ENCODE peak calls at places on chromosome 12, in seven cellular contexts. R is lung, T is fibroblast of the aortic adventitia, I is endodermal cell, H is RWPE1, O is GM13977, N is bronchial epithelial cell. Y is an unnamed sample.

GRCh38 chr12:91419809-91420208 is 237.2 kb upstream of the DCN start:
- DNase-seq in H (no peak), I (no peak), N (no peak), R (no peak), T (no peak), O (no peak), Y (no peak)

GRCh38 chr12:28961948-28962384 is 187.1 kb upstream of the FAR2 start:
- DNase-seq in O (no peak), H (no peak), T (peak), I (no peak), R (no peak), N (peak), Y (no peak)

GRCh38 chr12:104498211-104498801 is 41.6 kb downstream of the CHST11 start:
- DNase-seq in R (no peak), H (no peak), I (no peak), N (no peak), O (no peak), T (no peak), Y (no peak)

GRCh38 chr12:58487280-58488141 is 432.8 kb downstream of the LRIG3 start:
- DNase-seq in T (peak), R (no peak), H (no peak), I (no peak), N (no peak), O (peak), Y (no peak)

GRCh38 chr12:125360540-125360939 is 295.3 kb downstream of the AACS start:
- DNase-seq in I (no peak), O (no peak), H (no peak), R (no peak), T (no peak), N (no peak), Y (no peak)

GRCh38 chr12:113647048-113647447 is 175.4 kb upstream of the LHX5 start:
- DNase-seq in R (no peak), O (no peak), I (peak), T (no peak), H (no peak), N (no peak), Y (no peak)

GRCh38 chr12:60172266-60172665 is 576.4 kb downstream of the SLC16A7 start:
- DNase-seq in I (no peak), O (no peak), H (peak), R (no peak), N (peak), T (peak), Y (no peak)

GRCh38 chr12:26252946-26253345 is 57.6 kb downstream of the SSPN start:
- DNase-seq in H (no peak), N (no peak), R (no peak), O (no peak), T (peak), I (no peak), Y (no peak)

GRCh38 chr12:61750604-61751003 is 509.6 kb upstream of the USP15 start:
- DNase-seq in N (peak), H (no peak), T (no peak), R (no peak), O (no peak), I (no peak), Y (no peak)

GRCh38 chr12:104457746-104458644 is 1.2 kb downstream of the CHST11 start:
- DNase-seq in T (peak), O (peak), H (peak), R (no peak), N (peak), I (peak), Y (no peak)

GRCh38 chr12:65427646-65428045 is 149.2 kb downstream of the MSRB3 start:
- DNase-seq in I (no peak), T (no peak), R (no peak), O (no peak), N (no peak), H (no peak), Y (no peak)

GRCh38 chr12:24975425-24975824 is 26.5 kb upstream of the BCAT1 start:
- DNase-seq in H (no peak), I (no peak), N (no peak), T (peak), R (no peak), O (no peak), Y (no peak)

GRCh38 chr12:88833641-88834116 is 253.4 kb upstream of the KITLG start:
- DNase-seq in R (no peak), H (no peak), O (no peak), I (no peak), T (no peak), N (peak), Y (no peak)

GRCh38 chr12:22656835-22657234 is 31.9 kb downstream of the ETNK1 start:
- DNase-seq in T (no peak), N (peak), I (no peak), R (no peak), O (no peak), H (no peak), Y (no peak)

GRCh38 chr12:3311027-3311402 is 180.0 kb upstream of the PRMT8 start:
- DNase-seq in H (peak), T (no peak), N (peak), I (peak), O (no peak), R (no peak), Y (no peak)

GRCh38 chr12:48451372-48451771 is 21.0 kb upstream of the ANP32D start:
- DNase-seq in N (no peak), H (no peak), O (no peak), I (no peak), R (no peak), T (no peak), Y (no peak)

GRCh38 chr12:106417926-106418910 is 60.7 kb downstream of the POLR3B start:
- DNase-seq in H (peak), O (no peak), N (peak), T (peak), I (peak), R (no peak), Y (no peak)

GRCh38 chr12:2877959-2878732 is 1.1 kb downstream of the RHNO1 start:
- DNase-seq in H (no peak), I (peak), R (no peak), O (peak), T (peak), N (peak), Y (no peak)

GRCh38 chr12:131946757-131947156 is 3.0 kb upstream of the EP400 start:
- DNase-seq in O (no peak), H (no peak), I (peak), N (no peak), R (no peak), T (no peak), Y (peak)

GRCh38 chr12:70543444-70543843 is 93.8 kb downstream of the PTPRB start:
- DNase-seq in O (no peak), H (peak), I (peak), R (no peak), T (peak), N (peak), Y (no peak)

GRCh38 chr12:122137681-122138080 is 36.3 kb downstream of the IL31 start:
- DNase-seq in R (no peak), T (no peak), I (peak), H (peak), O (no peak), N (peak), Y (no peak)

GRCh38 chr12:122079038-122079531 is 529 bp downstream of the MLXIP start:
- DNase-seq in N (no peak), O (no peak), I (peak), H (no peak), T (no peak), R (no peak), Y (no peak)

GRCh38 chr12:110746550-110746949 is 3.9 kb upstream of the PPP1CC start:
- DNase-seq in I (no peak), T (no peak), R (no peak), H (no peak), O (no peak), N (no peak), Y (no peak)

GRCh38 chr12:76820888-76821482 is 57.1 kb downstream of the ZDHHC17 start:
- DNase-seq in H (peak), T (peak), I (peak), R (no peak), O (no peak), N (peak), Y (no peak)

GRCh38 chr12:65945457-65945856 is 121.2 kb downstream of the HMGA2 start:
- DNase-seq in R (no peak), I (no peak), O (no peak), T (no peak), N (no peak), H (no peak), Y (no peak)

GRCh38 chr12:78888583-78888982 is 24.0 kb downstream of the SYT1 start:
- DNase-seq in R (no peak), N (peak), T (no peak), O (no peak), I (no peak), H (peak), Y (no peak)

GRCh38 chr12:123854918-123855317 is 92.8 kb downstream of the DNAH10 start:
- DNase-seq in H (no peak), R (no peak), O (no peak), N (no peak), T (no peak), I (peak), Y (no peak)

GRCh38 chr12:131102991-131103609 is 149.4 kb downstream of the ADGRD1 start:
- DNase-seq in O (peak), N (no peak), R (no peak), I (peak), H (no peak), T (no peak), Y (peak)

GRCh38 chr12:94109154-94109553 is 39.2 kb upstream of the PLXNC1 start:
- DNase-seq in O (peak), H (no peak), T (peak), R (no peak), N (no peak), I (peak), Y (no peak)

GRCh38 chr12:28506271-28506670 is 316.0 kb downstream of the CCDC91 start:
- DNase-seq in N (no peak), H (no peak), I (no peak), T (no peak), O (no peak), R (no peak), Y (no peak)

GRCh38 chr12:85448548-85449139 is 168.6 kb downstream of the ALX1 start:
- DNase-seq in R (no peak), H (no peak), T (peak), I (no peak), O (peak), N (no peak), Y (no peak)

GRCh38 chr12:47818382-47818700 is 1.4 kb downstream of the HDAC7 start:
- DNase-seq in N (no peak), O (no peak), R (no peak), H (no peak), I (no peak), T (no peak), Y (no peak)

GRCh38 chr12:75364918-75365317 is 26.0 kb upstream of the GLIPR1L2 start:
- DNase-seq in R (no peak), O (no peak), T (peak), N (no peak), I (no peak), H (no peak), Y (no peak)
- TF ChIP-seq CTCF in R (no peak), O (no peak), T (no peak), N (no peak), I (no peak), H (no peak), Y (no peak)

GRCh38 chr12:53820907-53821306 is 69.1 kb upstream of the CISTR start:
- DNase-seq in O (no peak), R (no peak), N (no peak), H (no peak), T (no peak), I (no peak), Y (no peak)
- TF ChIP-seq CTCF in O (no peak), R (no peak), N (no peak), H (no peak), T (no peak), I (no peak), Y (no peak)

DNA sequence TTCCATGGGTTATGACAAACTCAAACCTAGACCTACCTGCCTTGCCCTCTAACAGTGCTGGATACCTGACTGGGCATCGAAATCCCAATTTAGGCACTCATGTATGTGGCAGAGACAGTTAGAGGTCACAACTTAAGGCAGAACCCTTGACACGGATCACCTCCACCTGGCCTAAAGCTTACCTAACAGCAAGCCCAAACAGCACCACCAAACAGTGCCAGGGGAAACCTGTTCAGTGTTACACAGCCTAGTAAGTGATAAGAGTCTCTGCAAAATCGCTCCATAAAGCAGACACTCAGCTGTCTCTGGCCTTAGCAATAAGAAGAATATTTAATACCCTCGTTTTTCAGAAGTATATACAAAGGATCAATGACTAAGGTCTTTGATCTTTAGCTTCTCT is 77.8 kb downstream of the SPPL3 start:
- DNase-seq in I (no peak), H (no peak), T (no peak), N (no peak), O (no peak), R (no peak), Y (no peak)
- TF ChIP-seq CTCF in I (no peak), H (no peak), T (no peak), N (no peak), O (no peak), R (no peak), Y (no peak)

DNA sequence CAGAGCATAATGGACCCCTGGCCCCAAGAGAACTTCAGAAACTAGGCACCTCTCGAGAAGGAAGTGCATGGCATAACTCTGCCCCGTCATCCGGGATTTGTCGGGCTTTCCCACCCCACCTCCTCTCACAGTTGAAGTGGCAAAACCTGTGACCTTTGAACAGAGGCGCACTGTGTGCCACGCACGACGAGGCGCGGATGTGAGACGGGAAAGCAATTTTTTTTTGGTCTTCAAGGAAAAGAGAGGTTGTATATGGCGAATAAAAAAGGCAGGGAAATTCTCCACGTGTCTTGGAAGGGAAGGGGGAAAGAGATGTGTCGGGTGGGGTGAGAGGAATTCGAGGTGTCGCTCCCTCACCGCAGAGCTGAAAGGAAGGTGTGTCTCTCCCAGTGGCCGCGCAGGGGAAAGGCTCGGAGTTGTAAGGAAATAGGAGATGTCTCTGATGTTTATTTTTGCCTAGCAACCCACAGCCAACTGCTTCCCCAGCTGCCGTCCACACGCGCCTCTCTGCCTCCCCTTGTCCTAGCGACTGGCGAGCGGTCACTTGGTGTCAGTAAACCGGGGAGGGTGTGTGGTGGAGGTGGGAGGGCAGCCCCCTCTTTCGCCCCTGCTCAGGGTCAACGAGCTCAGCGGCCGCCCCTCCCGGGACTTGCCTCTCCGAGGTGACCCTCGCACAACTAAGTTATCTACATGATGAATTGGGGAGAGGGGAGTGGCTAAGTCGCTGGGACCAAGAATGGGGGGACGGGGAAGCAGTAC is 819 bp upstream of the DYRK2 start:
- DNase-seq in H (peak), O (peak), N (peak), R (peak), T (peak), I (peak), Y (peak)
- TF ChIP-seq CTCF in H (peak), O (no peak), N (peak), R (no peak), T (peak), I (peak), Y (peak)

DNA sequence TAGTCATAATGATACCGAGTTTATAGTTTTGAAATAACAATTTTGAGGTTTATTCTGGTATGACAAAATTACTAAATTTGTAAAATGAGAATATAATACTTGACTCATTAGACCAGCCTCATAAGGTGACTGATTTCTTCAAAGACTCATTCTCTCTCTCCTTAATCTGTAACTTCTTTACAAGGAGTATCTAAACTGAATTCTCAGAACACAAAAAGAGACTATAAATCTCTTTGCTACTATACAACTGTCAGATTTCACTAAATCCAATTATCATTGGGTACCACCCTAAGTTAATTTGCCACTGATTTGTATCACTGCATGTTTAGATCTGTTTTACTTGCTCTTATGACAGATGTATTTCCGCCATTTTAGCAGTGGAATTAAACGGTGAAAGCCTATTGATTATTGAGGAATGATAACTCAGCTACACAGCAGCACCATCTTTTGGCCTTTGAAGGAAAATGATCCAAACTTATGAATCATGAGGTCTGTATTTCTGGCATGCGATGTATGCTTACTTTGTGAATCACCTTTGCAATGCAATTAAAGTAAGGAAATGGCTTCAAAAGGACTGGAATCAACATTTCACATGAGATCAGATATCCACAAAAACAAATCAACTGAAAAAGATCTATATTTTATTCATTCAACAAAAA is 161.2 kb downstream of the RERGL start:
- DNase-seq in O (no peak), I (no peak), R (no peak), H (peak), T (peak), N (peak), Y (no peak)
- TF ChIP-seq CTCF in O (no peak), I (peak), R (no peak), H (no peak), T (no peak), N (peak), Y (no peak)